ENCODE peak calls at places on chromosomes 12 and 14, in four cellular contexts. One of them, this sample, is unnamed.

GRCh38 chr14:100618763-100619320 is 31.6 kb upstream of the BEGAIN start:
- DNase-seq in RWPE2: peak
- DNase-seq in SJSA1: no peak
- DNase-seq in left ventricle myocardium inferior: no peak
- DNase-seq in this sample: no peak

GRCh38 chr14:65230287-65230728 is 128.0 kb upstream of the MAX start:
- DNase-seq in RWPE2: no peak
- DNase-seq in SJSA1: no peak
- DNase-seq in left ventricle myocardium inferior: peak
- DNase-seq in this sample: peak

GRCh38 chr14:78985668-78986073 is 815.5 kb downstream of the NRXN3 start:
- DNase-seq in RWPE2: no peak
- DNase-seq in SJSA1: peak
- DNase-seq in left ventricle myocardium inferior: no peak
- DNase-seq in this sample: no peak

GRCh38 chr12:20423557-20423956 is 55.2 kb downstream of the PDE3A start:
- DNase-seq in RWPE2: no peak
- DNase-seq in SJSA1: no peak
- DNase-seq in left ventricle myocardium inferior: no peak
- DNase-seq in this sample: no peak

GRCh38 chr12:110639336-110640178 is 25.6 kb downstream of the TCTN1 start:
- DNase-seq in RWPE2: no peak
- DNase-seq in SJSA1: peak
- DNase-seq in left ventricle myocardium inferior: no peak
- DNase-seq in this sample: no peak

GRCh38 chr12:12696562-12697383 is 790 bp upstream of the GPR19 start:
- DNase-seq in RWPE2: peak
- DNase-seq in SJSA1: peak
- DNase-seq in left ventricle myocardium inferior: peak
- DNase-seq in this sample: peak

GRCh38 chr12:130990034-130990433 is 36.3 kb downstream of the ADGRD1 start:
- DNase-seq in RWPE2: no peak
- DNase-seq in SJSA1: no peak
- DNase-seq in left ventricle myocardium inferior: no peak
- DNase-seq in this sample: no peak

GRCh38 chr14:73242274-73242960 is 5.1 kb downstream of the PAPLN start:
- DNase-seq in RWPE2: peak
- DNase-seq in SJSA1: no peak
- DNase-seq in left ventricle myocardium inferior: no peak
- DNase-seq in this sample: no peak

GRCh38 chr14:70641548-70642312 is at the start of gene TTC9:
- DNase-seq in RWPE2: no peak
- DNase-seq in SJSA1: no peak
- DNase-seq in left ventricle myocardium inferior: peak
- DNase-seq in this sample: peak

GRCh38 chr12:42135264-42135814 is 9.3 kb downstream of the GXYLT1 start:
- DNase-seq in RWPE2: no peak
- DNase-seq in SJSA1: peak
- DNase-seq in left ventricle myocardium inferior: no peak
- DNase-seq in this sample: no peak

GRCh38 chr12:105223358-105223840 is 12.6 kb downstream of the APPL2 start:
- DNase-seq in RWPE2: no peak
- DNase-seq in SJSA1: no peak
- DNase-seq in left ventricle myocardium inferior: no peak
- DNase-seq in this sample: no peak

DNA sequence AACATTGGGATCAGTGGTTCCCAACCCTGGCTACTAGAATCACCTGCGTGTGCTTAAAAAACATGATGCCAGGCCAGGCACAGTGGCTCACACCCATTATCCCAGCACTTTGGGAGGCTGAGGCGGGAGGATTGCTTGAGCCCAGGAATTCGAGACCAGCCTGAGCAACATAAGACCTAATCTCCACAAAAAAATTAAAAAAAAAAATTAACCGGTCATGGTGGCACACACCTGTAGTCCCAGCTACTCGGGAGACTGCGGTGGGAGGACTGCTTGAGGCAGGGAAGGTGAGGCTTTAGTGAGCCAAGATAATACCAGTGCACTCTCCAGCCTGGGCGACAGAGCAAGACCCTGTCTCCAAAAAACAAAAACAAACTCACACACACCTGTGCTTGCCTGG is 2.0 kb downstream of the KCTD10 start:
- DNase-seq in RWPE2: no peak
- DNase-seq in SJSA1: no peak
- DNase-seq in left ventricle myocardium inferior: no peak
- DNase-seq in this sample: no peak
- H3K4me3 ChIP-seq in RWPE2: no peak
- H3K4me3 ChIP-seq in SJSA1: no peak
- H3K4me3 ChIP-seq in left ventricle myocardium inferior: peak
- H3K4me3 ChIP-seq in this sample: no peak

GRCh38 chr14:68929623-68930307 is 49.3 kb downstream of the ACTN1 start:
- DNase-seq in RWPE2: no peak
- DNase-seq in SJSA1: no peak
- DNase-seq in left ventricle myocardium inferior: no peak
- DNase-seq in this sample: no peak
- H3K4me3 ChIP-seq in RWPE2: no peak
- H3K4me3 ChIP-seq in SJSA1: no peak
- H3K4me3 ChIP-seq in left ventricle myocardium inferior: no peak
- H3K4me3 ChIP-seq in this sample: no peak

GRCh38 chr14:103816991-103817390 is 30.4 kb downstream of the PPP1R13B start:
- DNase-seq in RWPE2: no peak
- DNase-seq in SJSA1: no peak
- DNase-seq in left ventricle myocardium inferior: no peak
- DNase-seq in this sample: no peak
- H3K4me3 ChIP-seq in RWPE2: no peak
- H3K4me3 ChIP-seq in SJSA1: no peak
- H3K4me3 ChIP-seq in left ventricle myocardium inferior: no peak
- H3K4me3 ChIP-seq in this sample: no peak

GRCh38 chr14:36021030-36021422 is 155.5 kb downstream of the PTCSC3 start:
- DNase-seq in RWPE2: no peak
- DNase-seq in SJSA1: no peak
- DNase-seq in left ventricle myocardium inferior: no peak
- DNase-seq in this sample: no peak

GRCh38 chr14:36019126-36019525 is 157.4 kb downstream of the PTCSC3 start:
- DNase-seq in RWPE2: no peak
- DNase-seq in SJSA1: no peak
- DNase-seq in left ventricle myocardium inferior: no peak
- DNase-seq in this sample: no peak

GRCh38 chr14:36021926-36022325 is 154.6 kb downstream of the PTCSC3 start:
- DNase-seq in RWPE2: no peak
- DNase-seq in SJSA1: no peak
- DNase-seq in left ventricle myocardium inferior: no peak
- DNase-seq in this sample: no peak

GRCh38 chr14:36022765-36023415 is 153.6 kb downstream of the PTCSC3 start:
- DNase-seq in RWPE2: no peak
- DNase-seq in SJSA1: no peak
- DNase-seq in left ventricle myocardium inferior: no peak
- DNase-seq in this sample: no peak

GRCh38 chr14:36020120-36021029 is 156.1 kb downstream of the PTCSC3 start:
- DNase-seq in RWPE2: no peak
- DNase-seq in SJSA1: no peak
- DNase-seq in left ventricle myocardium inferior: no peak
- DNase-seq in this sample: no peak
- H3K4me3 ChIP-seq in RWPE2: no peak
- H3K4me3 ChIP-seq in SJSA1: no peak
- H3K4me3 ChIP-seq in left ventricle myocardium inferior: no peak
- H3K4me3 ChIP-seq in this sample: no peak

GRCh38 chr12:54337280-54337842 is 12.4 kb downstream of the COPZ1 start:
- DNase-seq in RWPE2: no peak
- DNase-seq in SJSA1: no peak
- DNase-seq in left ventricle myocardium inferior: no peak
- DNase-seq in this sample: no peak

GRCh38 chr12:54340845-54341244 is 15.9 kb downstream of the COPZ1 start:
- DNase-seq in RWPE2: no peak
- DNase-seq in SJSA1: no peak
- DNase-seq in left ventricle myocardium inferior: no peak
- DNase-seq in this sample: no peak

GRCh38 chr12:54341343-54341742 is 16.4 kb downstream of the COPZ1 start:
- DNase-seq in RWPE2: no peak
- DNase-seq in SJSA1: no peak
- DNase-seq in left ventricle myocardium inferior: no peak
- DNase-seq in this sample: no peak

GRCh38 chr12:54338682-54339296 is 13.9 kb downstream of the COPZ1 start:
- DNase-seq in RWPE2: no peak
- DNase-seq in SJSA1: no peak
- DNase-seq in left ventricle myocardium inferior: no peak
- DNase-seq in this sample: no peak

DNA sequence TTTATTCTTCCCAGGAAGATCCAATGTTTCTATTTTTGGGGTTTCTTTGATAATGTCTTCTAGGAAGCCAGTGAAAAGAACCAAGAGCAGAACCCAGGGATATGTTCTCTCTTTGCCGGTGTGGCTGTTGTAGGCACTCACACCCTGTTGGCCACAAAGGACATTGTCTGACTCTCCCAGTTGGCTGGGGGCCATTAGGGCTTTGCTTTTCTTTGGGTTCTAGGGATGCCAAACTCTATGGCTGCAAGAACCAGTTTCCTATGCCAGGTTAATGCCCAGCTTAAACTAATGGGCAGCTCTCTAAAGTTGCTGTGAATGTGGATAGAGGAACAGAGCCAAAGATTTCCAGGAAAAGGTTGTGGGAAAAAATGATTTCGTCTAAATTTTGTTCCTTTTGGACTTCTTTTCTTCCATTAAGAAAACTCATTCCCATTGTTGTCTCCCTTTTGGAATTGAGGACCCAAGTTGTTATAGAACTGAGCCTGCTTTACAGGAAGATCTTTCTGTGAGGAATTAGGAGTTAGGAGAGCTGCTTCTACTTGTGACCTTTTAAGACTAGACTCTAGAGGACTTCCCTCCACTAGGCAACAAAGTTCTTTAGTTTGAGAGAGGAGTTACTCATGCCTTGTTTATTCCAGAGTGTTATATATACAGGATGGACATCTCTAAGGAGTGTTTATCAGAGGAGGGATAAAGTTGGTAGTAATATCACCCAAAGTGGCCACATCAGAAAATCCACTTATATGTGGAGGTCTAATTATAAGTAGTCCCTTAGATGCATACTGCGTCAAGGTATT is 13.1 kb downstream of the COPZ1 start:
- DNase-seq in RWPE2: no peak
- DNase-seq in SJSA1: no peak
- DNase-seq in left ventricle myocardium inferior: no peak
- DNase-seq in this sample: no peak
- H3K4me3 ChIP-seq in RWPE2: no peak
- H3K4me3 ChIP-seq in SJSA1: no peak
- H3K4me3 ChIP-seq in left ventricle myocardium inferior: no peak
- H3K4me3 ChIP-seq in this sample: no peak

GRCh38 chr12:53613821-53614220 is 12.4 kb downstream of the ATF7 start:
- DNase-seq in RWPE2: no peak
- DNase-seq in SJSA1: no peak
- DNase-seq in left ventricle myocardium inferior: no peak
- DNase-seq in this sample: no peak
- H3K4me3 ChIP-seq in RWPE2: no peak
- H3K4me3 ChIP-seq in SJSA1: no peak
- H3K4me3 ChIP-seq in left ventricle myocardium inferior: no peak
- H3K4me3 ChIP-seq in this sample: no peak

This sample was measured in pancreas.